ENCODE peak calls at places on chromosomes 6 and 20, in nine cellular contexts. One of them, this sample, is unnamed.

GRCh38 chr20:13800728-13801134 is 15.9 kb downstream of the NDUFAF5 start:
- DNase-seq in aorta: peak; percentile 86
- DNase-seq in heart right ventricle: peak; percentile 91
- DNase-seq in lung: peak; percentile 83
- DNase-seq in CD4-positive, alpha-beta memory T cell: no peak
- DNase-seq in body of pancreas: peak; percentile 90
- DNase-seq in left ventricle myocardium inferior: peak; percentile 94
- DNase-seq in astrocyte: peak; percentile 93
- DNase-seq in GM23248: peak; percentile 76
- DNase-seq in this sample: no peak

GRCh38 chr6:5290097-5290496 is 28.8 kb downstream of the FARS2 start:
- DNase-seq in body of pancreas: no peak
- DNase-seq in GM23248: no peak
- DNase-seq in lung: no peak
- DNase-seq in left ventricle myocardium inferior: no peak
- DNase-seq in astrocyte: no peak
- DNase-seq in aorta: no peak
- DNase-seq in CD4-positive, alpha-beta memory T cell: no peak
- DNase-seq in heart right ventricle: no peak
- DNase-seq in this sample: no peak

GRCh38 chr6:167543602-167544506 is 219.0 kb downstream of the TTLL2 start:
- DNase-seq in GM23248: peak; percentile 20
- DNase-seq in astrocyte: peak; percentile 6
- DNase-seq in heart right ventricle: peak; percentile 65
- DNase-seq in aorta: peak; percentile 63
- DNase-seq in lung: no peak
- DNase-seq in body of pancreas: no peak
- DNase-seq in left ventricle myocardium inferior: peak; percentile 59
- DNase-seq in CD4-positive, alpha-beta memory T cell: no peak
- DNase-seq in this sample: no peak

GRCh38 chr6:117396228-117396627 is 29.5 kb downstream of the ROS1 start:
- DNase-seq in body of pancreas: no peak
- DNase-seq in left ventricle myocardium inferior: no peak
- DNase-seq in CD4-positive, alpha-beta memory T cell: no peak
- DNase-seq in lung: no peak
- DNase-seq in aorta: no peak
- DNase-seq in heart right ventricle: no peak
- DNase-seq in astrocyte: no peak
- DNase-seq in GM23248: peak; percentile 4
- DNase-seq in this sample: no peak

GRCh38 chr6:33380272-33380981 is 11.2 kb upstream of the KIFC1 start:
- DNase-seq in left ventricle myocardium inferior: no peak
- DNase-seq in lung: no peak
- DNase-seq in aorta: no peak
- DNase-seq in body of pancreas: no peak
- DNase-seq in heart right ventricle: no peak
- DNase-seq in astrocyte: no peak
- DNase-seq in GM23248: no peak
- DNase-seq in CD4-positive, alpha-beta memory T cell: no peak
- DNase-seq in this sample: no peak

GRCh38 chr6:84441456-84441855 is 214.0 kb upstream of the CEP162 start:
- DNase-seq in lung: no peak
- DNase-seq in body of pancreas: no peak
- DNase-seq in CD4-positive, alpha-beta memory T cell: no peak
- DNase-seq in left ventricle myocardium inferior: no peak
- DNase-seq in astrocyte: no peak
- DNase-seq in GM23248: no peak
- DNase-seq in heart right ventricle: no peak
- DNase-seq in aorta: no peak
- DNase-seq in this sample: no peak

GRCh38 chr6:105324386-105325000 is 78.4 kb downstream of the PREP start:
- DNase-seq in lung: no peak
- DNase-seq in heart right ventricle: no peak
- DNase-seq in left ventricle myocardium inferior: no peak
- DNase-seq in GM23248: peak; percentile 53
- DNase-seq in astrocyte: peak; percentile 92
- DNase-seq in aorta: no peak
- DNase-seq in CD4-positive, alpha-beta memory T cell: no peak
- DNase-seq in body of pancreas: no peak
- DNase-seq in this sample: no peak

GRCh38 chr6:48628316-48628715 is 517.3 kb upstream of the PTCHD4 start:
- DNase-seq in left ventricle myocardium inferior: no peak
- DNase-seq in CD4-positive, alpha-beta memory T cell: no peak
- DNase-seq in GM23248: no peak
- DNase-seq in astrocyte: peak; percentile 54
- DNase-seq in body of pancreas: no peak
- DNase-seq in aorta: no peak
- DNase-seq in lung: no peak
- DNase-seq in heart right ventricle: no peak
- DNase-seq in this sample: no peak

GRCh38 chr6:151005896-151006632 is 140.6 kb downstream of the MTHFD1L start:
- DNase-seq in astrocyte: no peak
- DNase-seq in left ventricle myocardium inferior: no peak
- DNase-seq in CD4-positive, alpha-beta memory T cell: no peak
- DNase-seq in body of pancreas: no peak
- DNase-seq in heart right ventricle: no peak
- DNase-seq in aorta: no peak
- DNase-seq in lung: no peak
- DNase-seq in GM23248: no peak
- DNase-seq in this sample: no peak

GRCh38 chr6:52390361-52390727 is 28.4 kb downstream of the PAQR8 start:
- DNase-seq in aorta: no peak
- DNase-seq in left ventricle myocardium inferior: no peak
- DNase-seq in CD4-positive, alpha-beta memory T cell: peak; percentile 81
- DNase-seq in heart right ventricle: no peak
- DNase-seq in GM23248: peak; percentile 64
- DNase-seq in lung: no peak
- DNase-seq in astrocyte: peak; percentile 73
- DNase-seq in body of pancreas: no peak
- DNase-seq in this sample: peak; percentile 57

GRCh38 chr6:135311446-135312200 is 130.5 kb downstream of the MYB start:
- DNase-seq in aorta: no peak
- DNase-seq in GM23248: no peak
- DNase-seq in lung: no peak
- DNase-seq in heart right ventricle: no peak
- DNase-seq in left ventricle myocardium inferior: no peak
- DNase-seq in astrocyte: no peak
- DNase-seq in body of pancreas: no peak
- DNase-seq in CD4-positive, alpha-beta memory T cell: no peak
- DNase-seq in this sample: no peak

GRCh38 chr6:149513915-149514314 is 29.1 kb upstream of the ZC3H12D start:
- DNase-seq in lung: no peak
- DNase-seq in left ventricle myocardium inferior: no peak
- DNase-seq in heart right ventricle: no peak
- DNase-seq in body of pancreas: no peak
- DNase-seq in aorta: no peak
- DNase-seq in astrocyte: peak; percentile 59
- DNase-seq in GM23248: no peak
- DNase-seq in CD4-positive, alpha-beta memory T cell: no peak
- DNase-seq in this sample: no peak

GRCh38 chr6:3442444-3443220 is 14.2 kb downstream of the SLC22A23 start:
- DNase-seq in lung: no peak
- DNase-seq in GM23248: peak; percentile 67
- DNase-seq in aorta: no peak
- DNase-seq in body of pancreas: no peak
- DNase-seq in left ventricle myocardium inferior: no peak
- DNase-seq in heart right ventricle: no peak
- DNase-seq in CD4-positive, alpha-beta memory T cell: no peak
- DNase-seq in astrocyte: peak; percentile 92
- DNase-seq in this sample: no peak

GRCh38 chr6:7615611-7616383 is 25.8 kb downstream of the SNRNP48 start:
- DNase-seq in body of pancreas: peak; percentile 61
- DNase-seq in left ventricle myocardium inferior: no peak
- DNase-seq in CD4-positive, alpha-beta memory T cell: peak; percentile 34
- DNase-seq in heart right ventricle: peak; percentile 54
- DNase-seq in GM23248: peak; percentile 75
- DNase-seq in lung: no peak
- DNase-seq in astrocyte: peak; percentile 23
- DNase-seq in aorta: no peak
- DNase-seq in this sample: no peak

GRCh38 chr6:148273962-148274752 is 68.5 kb upstream of the SASH1 start:
- DNase-seq in astrocyte: no peak
- DNase-seq in CD4-positive, alpha-beta memory T cell: no peak
- DNase-seq in body of pancreas: no peak
- DNase-seq in heart right ventricle: no peak
- DNase-seq in left ventricle myocardium inferior: no peak
- DNase-seq in GM23248: peak; percentile 50
- DNase-seq in aorta: no peak
- DNase-seq in lung: no peak
- DNase-seq in this sample: no peak

GRCh38 chr6:1390071-1390804 is 862 bp downstream of the FOXF2 start:
- DNase-seq in body of pancreas: no peak
- DNase-seq in GM23248: peak; percentile 82
- DNase-seq in left ventricle myocardium inferior: no peak
- DNase-seq in aorta: no peak
- DNase-seq in astrocyte: peak; percentile 37
- DNase-seq in heart right ventricle: no peak
- DNase-seq in lung: no peak
- DNase-seq in CD4-positive, alpha-beta memory T cell: no peak
- DNase-seq in this sample: no peak

GRCh38 chr6:33008944-33009861 is at the start of gene HLA-DOA:
- DNase-seq in lung: no peak
- DNase-seq in left ventricle myocardium inferior: no peak
- DNase-seq in astrocyte: peak; percentile 3
- DNase-seq in heart right ventricle: peak; percentile 30
- DNase-seq in GM23248: peak; percentile 23
- DNase-seq in CD4-positive, alpha-beta memory T cell: peak; percentile 17
- DNase-seq in body of pancreas: no peak
- DNase-seq in aorta: peak; percentile 62
- DNase-seq in this sample: no peak

GRCh38 chr6:78797270-78797669 is 70.1 kb upstream of the IRAK1BP1 start:
- DNase-seq in heart right ventricle: no peak
- DNase-seq in astrocyte: no peak
- DNase-seq in aorta: no peak
- DNase-seq in GM23248: no peak
- DNase-seq in body of pancreas: no peak
- DNase-seq in left ventricle myocardium inferior: no peak
- DNase-seq in CD4-positive, alpha-beta memory T cell: no peak
- DNase-seq in lung: no peak
- DNase-seq in this sample: no peak

GRCh38 chr6:27374824-27375612 is 13.5 kb upstream of the ZNF391 start:
- DNase-seq in heart right ventricle: peak; percentile 79
- DNase-seq in left ventricle myocardium inferior: peak; percentile 79
- DNase-seq in aorta: peak; percentile 84
- DNase-seq in GM23248: peak; percentile 72
- DNase-seq in lung: peak; percentile 86
- DNase-seq in astrocyte: peak; percentile 44
- DNase-seq in body of pancreas: peak; percentile 82
- DNase-seq in CD4-positive, alpha-beta memory T cell: peak; percentile 58
- DNase-seq in this sample: peak; percentile 58
- H3K27ac ChIP-seq in heart right ventricle: peak overlapping the region; percentile 65
- H3K27ac ChIP-seq in left ventricle myocardium inferior: peak overlapping the region; percentile 47
- H3K27ac ChIP-seq in aorta: no peak overlapping the region
- H3K27ac ChIP-seq in GM23248: no peak overlapping the region
- H3K27ac ChIP-seq in lung: peak overlapping the region; percentile 2
- H3K27ac ChIP-seq in astrocyte: no peak overlapping the region
- H3K27ac ChIP-seq in body of pancreas: peak overlapping the region; percentile 29
- H3K27ac ChIP-seq in CD4-positive, alpha-beta memory T cell: peak overlapping the region; percentile 49
- H3K27ac ChIP-seq in this sample: no peak overlapping the region

DNA sequence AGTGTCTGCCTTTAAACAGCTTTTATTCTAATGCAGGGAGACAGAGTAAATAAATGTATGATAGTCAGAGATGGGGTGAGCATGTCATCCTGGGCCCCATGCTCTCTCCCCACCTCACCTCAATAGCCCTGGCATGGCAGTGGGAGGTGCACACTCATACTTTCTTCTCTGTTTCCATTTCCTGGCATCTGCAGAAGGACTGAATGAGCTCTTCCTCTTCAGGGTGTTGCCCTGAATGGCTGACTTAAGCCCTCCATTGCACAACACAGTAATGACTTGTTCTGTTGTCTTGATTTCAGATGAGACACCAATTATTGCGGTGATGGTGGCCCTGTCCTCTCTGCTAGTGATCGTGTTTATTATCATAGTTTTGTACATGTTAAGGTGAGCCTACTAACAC is 57.0 kb upstream of the GNRH2 start:
- DNase-seq in CD4-positive, alpha-beta memory T cell: no peak
- DNase-seq in lung: peak; percentile 29
- DNase-seq in heart right ventricle: no peak
- DNase-seq in astrocyte: no peak
- DNase-seq in left ventricle myocardium inferior: no peak
- DNase-seq in aorta: no peak
- DNase-seq in GM23248: peak; percentile 91
- DNase-seq in body of pancreas: no peak
- DNase-seq in this sample: no peak
- H3K27ac ChIP-seq in CD4-positive, alpha-beta memory T cell: no peak overlapping the region
- H3K27ac ChIP-seq in lung: no peak overlapping the region
- H3K27ac ChIP-seq in heart right ventricle: no peak overlapping the region
- H3K27ac ChIP-seq in astrocyte: no peak overlapping the region
- H3K27ac ChIP-seq in left ventricle myocardium inferior: no peak overlapping the region
- H3K27ac ChIP-seq in aorta: no peak overlapping the region
- H3K27ac ChIP-seq in GM23248: peak overlapping the region; percentile 86
- H3K27ac ChIP-seq in body of pancreas: no peak overlapping the region
- H3K27ac ChIP-seq in this sample: no peak overlapping the region

GRCh38 chr20:58788896-58789295 is 61.8 kb downstream of the GNAS-AS1 start:
- DNase-seq in left ventricle myocardium inferior: no peak
- DNase-seq in lung: no peak
- DNase-seq in CD4-positive, alpha-beta memory T cell: no peak
- DNase-seq in body of pancreas: no peak
- DNase-seq in astrocyte: no peak
- DNase-seq in aorta: no peak
- DNase-seq in GM23248: no peak
- DNase-seq in heart right ventricle: no peak
- DNase-seq in this sample: no peak

GRCh38 chr20:58792426-58792825 is 58.3 kb downstream of the GNAS-AS1 start:
- DNase-seq in CD4-positive, alpha-beta memory T cell: no peak
- DNase-seq in GM23248: no peak
- DNase-seq in aorta: no peak
- DNase-seq in body of pancreas: no peak
- DNase-seq in left ventricle myocardium inferior: no peak
- DNase-seq in heart right ventricle: no peak
- DNase-seq in lung: no peak
- DNase-seq in astrocyte: no peak
- DNase-seq in this sample: no peak

GRCh38 chr20:58793512-58794420 is 56.9 kb downstream of the GNAS-AS1 start:
- DNase-seq in lung: no peak
- DNase-seq in body of pancreas: no peak
- DNase-seq in left ventricle myocardium inferior: no peak
- DNase-seq in CD4-positive, alpha-beta memory T cell: no peak
- DNase-seq in heart right ventricle: no peak
- DNase-seq in astrocyte: no peak
- DNase-seq in aorta: no peak
- DNase-seq in GM23248: no peak
- DNase-seq in this sample: no peak

GRCh38 chr20:58787211-58788067 is 63.3 kb downstream of the GNAS-AS1 start:
- DNase-seq in GM23248: no peak
- DNase-seq in lung: no peak
- DNase-seq in astrocyte: no peak
- DNase-seq in aorta: no peak
- DNase-seq in left ventricle myocardium inferior: no peak
- DNase-seq in body of pancreas: no peak
- DNase-seq in CD4-positive, alpha-beta memory T cell: no peak
- DNase-seq in heart right ventricle: no peak
- DNase-seq in this sample: no peak

GRCh38 chr20:58790440-58790839 is 60.3 kb downstream of the GNAS-AS1 start:
- DNase-seq in CD4-positive, alpha-beta memory T cell: no peak
- DNase-seq in body of pancreas: no peak
- DNase-seq in left ventricle myocardium inferior: no peak
- DNase-seq in astrocyte: no peak
- DNase-seq in heart right ventricle: no peak
- DNase-seq in aorta: no peak
- DNase-seq in lung: no peak
- DNase-seq in GM23248: no peak
- DNase-seq in this sample: no peak
- H3K27ac ChIP-seq in CD4-positive, alpha-beta memory T cell: no peak overlapping the region
- H3K27ac ChIP-seq in body of pancreas: no peak overlapping the region
- H3K27ac ChIP-seq in left ventricle myocardium inferior: no peak overlapping the region
- H3K27ac ChIP-seq in astrocyte: no peak overlapping the region
- H3K27ac ChIP-seq in heart right ventricle: no peak overlapping the region
- H3K27ac ChIP-seq in aorta: no peak overlapping the region
- H3K27ac ChIP-seq in lung: no peak overlapping the region
- H3K27ac ChIP-seq in GM23248: no peak overlapping the region
- H3K27ac ChIP-seq in this sample: no peak overlapping the region

GRCh38 chr6:133339543-133340384 is 98.6 kb downstream of the EYA4 start:
- DNase-seq in left ventricle myocardium inferior: no peak
- DNase-seq in CD4-positive, alpha-beta memory T cell: no peak
- DNase-seq in heart right ventricle: no peak
- DNase-seq in GM23248: no peak
- DNase-seq in aorta: no peak
- DNase-seq in lung: no peak
- DNase-seq in astrocyte: no peak
- DNase-seq in body of pancreas: no peak
- DNase-seq in this sample: no peak
- H3K27ac ChIP-seq in left ventricle myocardium inferior: no peak overlapping the region
- H3K27ac ChIP-seq in CD4-positive, alpha-beta memory T cell: no peak overlapping the region
- H3K27ac ChIP-seq in heart right ventricle: no peak overlapping the region
- H3K27ac ChIP-seq in GM23248: no peak overlapping the region
- H3K27ac ChIP-seq in aorta: no peak overlapping the region
- H3K27ac ChIP-seq in lung: no peak overlapping the region
- H3K27ac ChIP-seq in astrocyte: no peak overlapping the region
- H3K27ac ChIP-seq in body of pancreas: no peak overlapping the region
- H3K27ac ChIP-seq in this sample: no peak overlapping the region